ENCODE peak calls at places on chromosome 17, in four cellular contexts. B, N, M and W are unnamed samples.

GRCh38 chr17:45940826-45941225 is 46.5 kb downstream of the MAPT start:
- DNase-seq in N (no peak), M (no peak), B (no peak), W (no peak)

GRCh38 chr17:21194210-21194609 is 19.8 kb downstream of the TMEM11 start:
- DNase-seq in B (peak), M (no peak), N (no peak), W (no peak)

GRCh38 chr17:1107777-1108559 is 71.8 kb downstream of the ABR start:
- DNase-seq in N (no peak), B (no peak), M (peak), W (no peak)

GRCh38 chr17:32671891-32672290 is 185.1 kb downstream of the CDK5R1 start:
- DNase-seq in N (peak), M (no peak), B (peak), W (no peak)

GRCh38 chr17:65698381-65699061 is 137.1 kb upstream of the AXIN2 start:
- DNase-seq in M (no peak), B (no peak), N (no peak), W (no peak)

GRCh38 chr17:6627019-6627418 is 13.5 kb downstream of the KIAA0753 start:
- DNase-seq in B (no peak), N (no peak), M (no peak), W (no peak)

GRCh38 chr17:47304191-47304590 is 19.6 kb upstream of the EFCAB13 start:
- DNase-seq in N (no peak), M (no peak), B (no peak), W (no peak)

GRCh38 chr17:8621585-8621984 is 8.9 kb downstream of the MYH10 start:
- DNase-seq in N (no peak), M (no peak), B (no peak), W (no peak)

GRCh38 chr17:65294184-65294719 is 157.1 kb downstream of the RGS9 start:
- DNase-seq in B (peak), M (peak), N (peak), W (peak)

GRCh38 chr17:28407130-28407973 is 1.3 kb upstream of the SLC46A1 start:
- DNase-seq in M (no peak), N (no peak), B (no peak), W (no peak)

GRCh38 chr17:29145289-29146058 is 34.7 kb downstream of the MYO18A start:
- DNase-seq in N (no peak), B (peak), M (peak), W (peak)

GRCh38 chr17:12406623-12407228 is 259.0 kb upstream of the MYOCD start:
- DNase-seq in N (no peak), B (no peak), M (no peak), W (no peak)

GRCh38 chr17:57295526-57296023 is 39.3 kb downstream of the MSI2 start:
- DNase-seq in B (no peak), M (no peak), N (no peak), W (no peak)

GRCh38 chr17:72392056-72393010 is 271.5 kb downstream of the SOX9 start:
- DNase-seq in B (no peak), N (no peak), M (no peak), W (no peak)

GRCh38 chr17:17361543-17362511 is 58.7 kb downstream of the NT5M start:
- DNase-seq in M (no peak), B (peak), N (peak), W (no peak)

GRCh38 chr17:59401725-59402124 is 70.3 kb downstream of the YPEL2 start:
- DNase-seq in M (no peak), B (no peak), N (no peak), W (no peak)

GRCh38 chr17:72501404-72502110 is 380.7 kb downstream of the SOX9 start:
- DNase-seq in M (peak), B (no peak), N (peak), W (no peak)

GRCh38 chr17:45333702-45334092 is 16.9 kb upstream of the MAP3K14 start:
- DNase-seq in N (no peak), B (no peak), M (no peak), W (no peak)

GRCh38 chr17:44601574-44602372 is 44.5 kb downstream of the FZD2 start:
- DNase-seq in M (no peak), N (no peak), B (no peak), W (no peak)

GRCh38 chr17:43587647-43588046 is 41.5 kb upstream of the ETV4 start:
- DNase-seq in M (no peak), B (no peak), N (no peak), W (no peak)

GRCh38 chr17:61555127-61555531 is 35.9 kb downstream of the NACA2 start:
- DNase-seq in N (no peak), M (no peak), B (no peak), W (no peak)

GRCh38 chr17:61532818-61533217 is 58.2 kb downstream of the NACA2 start:
- DNase-seq in B (no peak), N (no peak), M (no peak), W (no peak)

GRCh38 chr17:29178750-29179231 is 1.4 kb downstream of the MYO18A start:
- DNase-seq in N (no peak), M (peak), B (no peak), W (no peak)

GRCh38 chr17:43956222-43956621 is 2.5 kb upstream of the PYY start:
- DNase-seq in N (no peak), B (no peak), M (no peak), W (no peak)

GRCh38 chr17:36204724-36205500 is 6.0 kb upstream of the CCL4L2 start:
- DNase-seq in B (no peak), N (no peak), M (no peak), W (no peak)

GRCh38 chr17:61289408-61290385 is 109.9 kb upstream of the TBX2 start:
- DNase-seq in M (no peak), B (no peak), N (no peak), W (no peak)

GRCh38 chr17:82548681-82549303 is 29.3 kb downstream of the FOXK2 start:
- DNase-seq in M (peak), B (no peak), N (peak), W (no peak)

GRCh38 chr17:51461578-51462004 is 201.2 kb downstream of the UTP18 start:
- DNase-seq in B (peak), M (peak), N (peak), W (peak)

GRCh38 chr17:57566724-57567123 is 178.4 kb downstream of the CCDC182 start:
- DNase-seq in M (no peak), B (no peak), N (no peak), W (no peak)

GRCh38 chr17:39077252-39077651 is 74.2 kb downstream of the PLXDC1 start:
- DNase-seq in M (no peak), N (no peak), B (no peak), W (no peak)

GRCh38 chr17:39073916-39074315 is 77.5 kb downstream of the PLXDC1 start:
- DNase-seq in N (no peak), M (no peak), B (no peak), W (no peak)

GRCh38 chr17:39080416-39081179 is 70.8 kb downstream of the PLXDC1 start:
- DNase-seq in N (no peak), M (no peak), B (peak), W (no peak)

GRCh38 chr17:39079836-39080235 is 71.6 kb downstream of the PLXDC1 start:
- DNase-seq in B (no peak), M (no peak), N (no peak), W (no peak)

DNA sequence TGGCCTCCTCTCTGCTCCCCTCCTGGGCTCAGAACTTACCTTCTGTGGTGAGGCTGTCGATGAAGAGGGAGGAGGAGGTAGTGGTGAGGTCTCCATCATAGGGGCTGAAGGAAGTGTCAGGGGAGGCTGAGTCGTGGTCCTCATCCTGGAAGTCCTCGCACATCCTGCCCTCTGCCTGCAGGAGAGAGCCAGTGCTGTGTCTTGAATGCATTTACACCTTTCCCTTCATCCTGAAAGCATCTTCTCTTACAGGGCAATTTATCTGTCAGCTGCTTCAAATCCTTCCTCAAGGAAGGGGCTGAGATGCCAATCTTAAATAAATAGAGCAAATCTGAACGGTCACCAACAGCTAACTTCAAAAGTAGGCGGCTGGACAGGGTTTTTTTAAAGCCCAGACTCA is 73.6 kb downstream of the PLXDC1 start:
- DNase-seq in B (no peak), M (no peak), N (no peak), W (no peak)
- TF ChIP-seq CTCF in B (no peak), M (no peak), N (no peak), W (no peak)

GRCh38 chr17:69208640-69209039 is 20.0 kb downstream of the ABCA10 start:
- DNase-seq in B (no peak), N (no peak), M (no peak), W (no peak)

GRCh38 chr17:69218986-69219385 is 9.6 kb downstream of the ABCA10 start:
- DNase-seq in B (no peak), N (no peak), M (no peak), W (no peak)

DNA sequence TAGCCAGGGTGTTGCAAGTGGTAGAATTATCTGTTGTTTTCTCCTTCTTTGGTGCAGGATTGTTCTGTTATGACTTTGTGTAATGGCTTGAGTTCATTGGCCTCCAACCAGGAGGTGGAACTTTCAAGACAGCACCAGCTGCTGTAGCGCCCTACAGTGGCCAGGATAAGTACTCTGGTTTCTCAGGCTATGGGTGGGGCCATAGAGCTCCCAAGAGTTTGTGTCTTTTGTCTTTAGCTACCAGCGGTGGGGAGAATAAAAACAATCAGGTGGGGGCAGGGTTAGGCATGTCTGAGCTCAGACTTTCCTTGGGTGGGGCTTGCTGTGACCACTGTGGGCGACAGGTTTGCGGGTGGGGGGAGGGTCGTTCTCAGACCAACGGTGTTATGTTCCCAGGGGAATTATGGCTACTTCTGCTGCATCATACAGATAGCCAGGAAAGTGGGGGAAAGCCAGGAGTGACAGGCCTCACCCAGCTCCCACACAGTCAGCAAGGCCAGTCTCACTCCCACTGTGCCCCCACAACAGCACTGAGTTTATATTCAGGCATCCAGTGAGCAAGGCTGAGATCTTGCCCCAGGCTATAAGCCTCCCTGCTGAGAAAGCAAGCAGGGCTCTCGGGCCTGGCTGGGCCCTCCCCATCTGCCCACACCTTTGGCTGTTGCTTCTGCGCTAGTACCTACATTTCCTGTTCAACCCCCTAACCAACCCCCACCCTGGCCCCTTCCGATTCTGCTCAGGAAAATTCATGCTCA is 15.4 kb downstream of the ABCA10 start:
- DNase-seq in B (no peak), N (no peak), M (no peak), W (no peak)
- TF ChIP-seq CTCF in B (no peak), N (no peak), M (no peak), W (no peak)

DNA sequence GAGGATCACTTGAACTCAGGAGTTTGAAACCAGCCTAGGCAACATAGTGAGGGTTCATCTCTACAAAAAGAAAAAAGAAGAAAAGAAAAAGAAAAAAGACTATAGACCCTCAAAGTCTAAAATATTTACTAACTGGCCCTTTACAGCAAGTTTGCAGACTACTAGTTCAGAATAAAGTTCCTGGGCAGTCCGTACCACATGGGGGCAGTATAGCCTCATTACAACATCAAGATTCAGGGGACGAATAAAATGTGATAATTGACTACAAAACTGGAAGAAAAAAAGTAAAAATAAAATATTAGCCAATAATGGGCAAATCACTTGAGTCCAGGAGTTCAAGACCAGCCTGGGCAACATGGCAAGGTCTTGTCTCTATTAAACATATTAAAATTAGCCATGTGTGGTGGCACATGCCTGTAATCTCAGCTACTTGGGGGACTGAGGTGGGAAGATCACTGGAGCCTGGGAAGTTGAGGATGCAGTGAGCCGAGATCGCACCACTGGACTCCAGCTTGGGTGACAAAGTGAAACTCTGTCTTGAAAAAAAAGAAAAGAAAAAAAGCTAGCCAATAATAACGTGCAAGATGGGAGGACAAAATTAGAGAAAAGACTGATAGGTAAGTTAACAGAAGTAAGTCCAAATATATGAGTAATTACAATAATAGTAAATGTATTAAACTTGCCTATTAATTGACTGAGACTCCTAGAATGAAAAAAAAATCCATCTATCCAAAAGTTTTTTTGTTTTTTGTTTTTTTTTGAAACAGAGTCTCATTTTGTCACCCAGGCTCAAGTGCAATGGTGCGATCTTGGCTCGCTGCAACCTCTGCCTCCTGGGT is 129.4 kb upstream of the SEC14L1 start:
- DNase-seq in B (no peak), N (no peak), M (no peak), W (no peak)
- TF ChIP-seq CTCF in B (no peak), N (peak), M (peak), W (peak)

GRCh38 chr17:78454346-78454745 is 75.9 kb downstream of the PGS1 start:
- DNase-seq in N (no peak), B (no peak), M (no peak), W (no peak)

GRCh38 chr17:78448356-78448993 is 70.0 kb downstream of the PGS1 start:
- DNase-seq in N (no peak), B (no peak), M (no peak), W (no peak)

GRCh38 chr17:78446833-78447232 is 68.4 kb downstream of the PGS1 start:
- DNase-seq in M (no peak), B (no peak), N (no peak), W (no peak)

GRCh38 chr17:78449983-78450382 is 71.5 kb downstream of the PGS1 start:
- DNase-seq in M (no peak), N (no peak), B (no peak), W (no peak)

DNA sequence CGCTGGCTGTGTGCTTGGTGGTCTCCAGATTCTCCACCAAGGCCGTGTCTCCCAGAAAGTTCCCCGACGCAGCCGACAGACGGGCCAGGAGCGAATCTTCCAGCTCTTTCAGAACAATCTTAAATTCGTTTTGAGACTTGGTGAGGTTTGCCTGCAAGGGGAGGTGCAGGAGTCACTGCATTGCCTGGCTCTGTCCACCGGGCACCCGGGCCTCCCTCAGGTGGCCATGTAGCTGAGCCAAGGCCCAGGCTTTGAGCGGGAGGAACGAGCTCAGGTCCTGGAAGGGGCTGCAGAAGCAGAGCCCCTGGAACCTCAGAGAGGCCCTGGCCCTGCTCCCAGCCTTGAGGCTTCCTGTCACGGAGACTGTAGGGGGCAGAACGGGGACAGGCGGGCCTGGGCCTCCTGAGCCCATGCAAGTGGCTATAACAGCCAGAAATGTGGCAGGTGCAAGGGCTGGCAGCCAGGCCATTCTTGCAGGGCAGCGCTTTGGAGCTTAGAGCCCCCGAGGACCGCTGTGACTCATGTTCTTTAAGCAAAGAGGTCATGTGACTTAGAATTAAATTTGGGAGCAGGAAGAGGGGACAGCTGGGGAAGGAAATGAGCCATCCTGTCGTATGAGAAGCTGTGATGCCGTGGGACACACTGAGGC is 72.4 kb downstream of the PGS1 start:
- DNase-seq in M (no peak), N (no peak), B (peak), W (no peak)
- TF ChIP-seq CTCF in M (no peak), N (no peak), B (no peak), W (no peak)

GRCh38 chr17:79677646-79678045 is 53.1 kb upstream of the ENPP7 start:
- DNase-seq in M (no peak), B (no peak), N (peak), W (no peak)
- TF ChIP-seq CTCF in M (no peak), B (no peak), N (no peak), W (no peak)

DNA sequence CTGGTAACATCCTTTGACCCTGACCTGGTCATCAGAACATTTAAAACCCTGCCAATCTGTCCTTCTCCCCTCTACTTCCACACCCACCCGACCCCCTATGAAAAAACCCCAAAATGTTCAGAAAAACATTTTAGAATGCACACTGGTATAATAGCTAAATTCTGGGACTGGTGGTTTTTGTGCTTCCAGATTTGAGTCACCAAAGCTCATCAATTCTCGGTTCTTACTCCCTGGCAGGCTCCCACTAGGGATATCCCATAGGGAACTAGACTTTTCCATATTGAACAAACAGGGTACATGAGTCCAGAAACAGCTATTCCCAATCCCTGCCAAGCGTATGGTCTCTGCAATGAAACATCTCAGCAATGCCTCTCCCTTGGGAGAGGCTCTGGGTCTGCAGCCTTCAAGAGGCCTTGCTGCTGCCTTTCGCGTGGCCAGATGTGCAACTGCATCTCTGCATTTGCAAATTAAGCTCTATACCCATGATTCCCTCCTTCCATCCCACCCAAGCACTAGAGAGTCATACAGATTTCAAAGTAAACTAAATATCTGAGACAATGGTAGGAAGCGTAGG is 67.7 kb downstream of the SMG6 start:
- DNase-seq in B (peak), M (no peak), N (no peak), W (no peak)
- TF ChIP-seq CTCF in B (no peak), M (no peak), N (no peak), W (no peak)

GRCh38 chr17:75517277-75517865 is 1.0 kb downstream of the TSEN54 start:
- DNase-seq in B (no peak), M (peak), N (no peak), W (no peak)
- TF ChIP-seq CTCF in B (no peak), M (no peak), N (no peak), W (no peak)

DNA sequence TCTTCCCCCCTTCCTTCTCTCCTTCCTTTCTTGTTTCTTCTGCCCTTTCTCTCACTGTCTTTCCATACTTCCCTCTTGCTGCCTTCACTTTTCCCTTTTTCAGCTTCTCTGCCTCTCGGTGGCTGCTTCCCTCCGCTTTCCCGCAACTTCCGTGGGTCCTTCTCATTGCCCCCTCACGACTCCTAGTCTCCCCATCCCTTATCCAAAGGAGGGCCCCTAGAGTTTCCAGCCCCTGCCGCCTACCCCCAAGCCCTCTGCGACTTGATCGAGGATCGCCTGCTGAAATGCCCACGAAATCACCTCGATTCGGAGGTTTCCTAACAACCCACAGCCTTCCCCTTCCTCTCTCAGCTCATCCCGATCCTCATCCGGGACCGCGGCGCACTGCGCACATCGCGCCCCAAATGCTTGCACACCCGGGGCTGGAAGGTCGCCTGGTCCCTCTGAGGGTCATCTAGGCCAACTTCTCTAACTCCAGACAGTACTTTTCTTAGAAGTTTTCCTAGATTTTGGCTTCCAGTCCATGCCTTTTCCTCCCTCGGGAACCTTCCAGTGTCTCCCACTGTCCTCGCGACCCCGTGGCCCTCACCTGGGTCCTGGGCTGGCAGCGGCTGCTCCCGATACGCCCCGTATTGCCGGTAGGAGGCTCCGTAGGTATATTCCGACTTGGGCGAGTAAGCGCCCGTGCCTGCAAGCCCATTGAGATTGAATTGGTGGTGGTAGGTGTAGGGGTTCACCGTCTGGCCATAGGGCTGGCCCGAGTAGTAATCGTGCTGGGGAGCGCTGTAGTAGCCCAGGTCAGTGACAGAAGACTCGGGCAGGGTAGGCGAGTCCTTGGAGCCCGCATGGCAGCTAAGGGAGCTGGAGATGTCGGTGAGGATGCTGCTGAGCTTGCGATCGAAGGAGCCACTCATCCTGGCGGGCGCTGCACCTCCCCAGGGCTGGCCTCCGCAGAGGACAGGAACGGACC is 654 bp downstream of the DLX3 start:
- DNase-seq in M (no peak), B (no peak), N (no peak), W (no peak)
- TF ChIP-seq CTCF in M (no peak), B (no peak), N (no peak), W (no peak)